ENCODE peak calls at places on chromosomes 3 and 15, in five cellular contexts. One of them, this sample, is unnamed.
A peak's percentile ranks its signal among the peaks of the same experiment; 100 is the strongest.

GRCh38 chr15:44541282-44541958 is 4.5 kb downstream of the EIF3J start:
- DNase-seq in HCT116: no peak
- DNase-seq in tibial nerve: no peak
- DNase-seq in A549: peak; percentile 17
- DNase-seq in spleen: no peak
- DNase-seq in this sample: no peak

GRCh38 chr15:61871926-61872522 is 188.2 kb downstream of the VPS13C start:
- DNase-seq in HCT116: peak; percentile 12
- DNase-seq in tibial nerve: no peak
- DNase-seq in A549: peak; percentile 32
- DNase-seq in spleen: no peak
- DNase-seq in this sample: no peak

GRCh38 chr3:122828281-122828680 is 33.4 kb downstream of the SLC49A4 start:
- DNase-seq in HCT116: no peak
- DNase-seq in tibial nerve: no peak
- DNase-seq in A549: no peak
- DNase-seq in spleen: no peak
- DNase-seq in this sample: no peak

GRCh38 chr3:183487046-183487445 is 58.6 kb upstream of the MCF2L2 start:
- DNase-seq in HCT116: no peak
- DNase-seq in tibial nerve: no peak
- DNase-seq in A549: no peak
- DNase-seq in spleen: no peak
- DNase-seq in this sample: no peak

GRCh38 chr15:62966294-62966693 is 76.3 kb upstream of the TPM1 start:
- DNase-seq in HCT116: no peak
- DNase-seq in tibial nerve: no peak
- DNase-seq in A549: no peak
- DNase-seq in spleen: no peak
- DNase-seq in this sample: no peak

GRCh38 chr3:133644768-133645167 is 17.0 kb downstream of the TOPBP1 start:
- DNase-seq in HCT116: no peak
- DNase-seq in tibial nerve: no peak
- DNase-seq in A549: peak; percentile 80
- DNase-seq in spleen: no peak
- DNase-seq in this sample: no peak

GRCh38 chr3:125245521-125245920 is 33.0 kb upstream of the SLC12A8 start:
- DNase-seq in HCT116: no peak
- DNase-seq in tibial nerve: no peak
- DNase-seq in A549: no peak
- DNase-seq in spleen: no peak
- DNase-seq in this sample: no peak

GRCh38 chr3:59326246-59327024 is 276.6 kb upstream of the CFAP20DC start:
- DNase-seq in HCT116: no peak
- DNase-seq in tibial nerve: no peak
- DNase-seq in A549: peak; percentile 9
- DNase-seq in spleen: no peak
- DNase-seq in this sample: no peak

GRCh38 chr3:197561926-197562325 is 6.2 kb upstream of the BDH1 start:
- DNase-seq in HCT116: no peak
- DNase-seq in tibial nerve: no peak
- DNase-seq in A549: no peak
- DNase-seq in spleen: no peak
- DNase-seq in this sample: no peak

GRCh38 chr15:70714575-70714974 is 48.8 kb downstream of the UACA start:
- DNase-seq in HCT116: no peak
- DNase-seq in tibial nerve: no peak
- DNase-seq in A549: peak; percentile 44
- DNase-seq in spleen: no peak
- DNase-seq in this sample: peak; percentile 37

GRCh38 chr3:38544926-38545325 is 48.8 kb downstream of the EXOG start:
- DNase-seq in HCT116: no peak
- DNase-seq in tibial nerve: no peak
- DNase-seq in A549: no peak
- DNase-seq in spleen: peak; percentile 56
- DNase-seq in this sample: no peak

GRCh38 chr3:129047553-129047839 is 13.1 kb upstream of the GP9 start:
- DNase-seq in HCT116: no peak
- DNase-seq in tibial nerve: no peak
- DNase-seq in A549: no peak
- DNase-seq in spleen: no peak
- DNase-seq in this sample: no peak

GRCh38 chr3:129052675-129053074 is 7.9 kb upstream of the GP9 start:
- DNase-seq in HCT116: no peak
- DNase-seq in tibial nerve: no peak
- DNase-seq in A549: no peak
- DNase-seq in spleen: peak; percentile 55
- DNase-seq in this sample: no peak

GRCh38 chr3:129050556-129051295 is 9.9 kb upstream of the GP9 start:
- DNase-seq in HCT116: no peak
- DNase-seq in tibial nerve: no peak
- DNase-seq in A549: no peak
- DNase-seq in spleen: peak; percentile 51
- DNase-seq in this sample: no peak

GRCh38 chr3:129054605-129055104 is 5.9 kb upstream of the GP9 start:
- DNase-seq in HCT116: no peak
- DNase-seq in tibial nerve: no peak
- DNase-seq in A549: no peak
- DNase-seq in spleen: peak; percentile 5
- DNase-seq in this sample: no peak

GRCh38 chr3:129051776-129052400 is 8.7 kb upstream of the GP9 start:
- DNase-seq in HCT116: no peak
- DNase-seq in tibial nerve: peak; percentile 24
- DNase-seq in A549: no peak
- DNase-seq in spleen: no peak
- DNase-seq in this sample: no peak
- H3K27ac ChIP-seq in HCT116: no peak overlapping the region
- H3K27ac ChIP-seq in tibial nerve: peak overlapping the region; percentile 25
- H3K27ac ChIP-seq in A549: no peak overlapping the region
- H3K27ac ChIP-seq in spleen: no peak overlapping the region
- H3K27ac ChIP-seq in this sample: no peak overlapping the region

DNA sequence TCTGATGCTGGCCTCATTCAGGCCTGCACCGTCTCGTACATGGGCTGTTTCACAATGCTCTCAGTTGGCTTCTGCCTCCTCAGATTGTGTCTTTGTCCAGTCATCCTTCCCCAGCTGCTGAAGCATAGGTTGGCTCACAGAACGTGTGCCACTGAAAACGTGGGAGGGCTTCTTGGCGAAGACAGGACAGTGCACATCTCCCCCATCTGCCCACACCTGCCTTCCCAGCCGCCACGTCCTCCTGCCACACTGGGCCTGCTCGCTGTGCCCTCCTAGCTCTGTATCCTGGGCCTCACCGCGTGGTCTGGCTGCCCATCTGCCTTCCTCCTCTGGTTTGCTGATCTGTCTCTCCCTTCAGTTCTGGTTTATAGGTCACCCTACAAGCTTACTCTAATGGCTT is 230.0 kb upstream of the TOPAZ1 start:
- DNase-seq in HCT116: no peak
- DNase-seq in tibial nerve: no peak
- DNase-seq in A549: no peak
- DNase-seq in spleen: no peak
- DNase-seq in this sample: no peak
- TF ChIP-seq POLR2A in HCT116: no peak
- TF ChIP-seq POLR2A in tibial nerve: no peak
- TF ChIP-seq POLR2A in A549: no peak
- TF ChIP-seq POLR2A in spleen: no peak
- TF ChIP-seq POLR2A in this sample: no peak

GRCh38 chr15:57685719-57686118 is 20.8 kb upstream of the POLR2M start:
- DNase-seq in HCT116: no peak
- DNase-seq in tibial nerve: no peak
- DNase-seq in A549: no peak
- DNase-seq in spleen: no peak
- DNase-seq in this sample: peak; percentile 1
- H3K4me1 ChIP-seq in HCT116: no peaks in the 10 kb centered on the region
- H3K4me1 ChIP-seq in tibial nerve: no peaks in the 10 kb centered on the region
- H3K4me1 ChIP-seq in A549: no peaks in the 10 kb centered on the region
- H3K4me1 ChIP-seq in spleen: no peaks in the 10 kb centered on the region
- H3K4me1 ChIP-seq in this sample: no peaks in the 10 kb centered on the region

GRCh38 chr3:45659661-45660566 is 29.3 kb upstream of the SACM1L start:
- DNase-seq in HCT116: peak; percentile 41
- DNase-seq in tibial nerve: peak; percentile 67
- DNase-seq in A549: peak; percentile 82
- DNase-seq in spleen: peak; percentile 82
- DNase-seq in this sample: peak; percentile 67
- H3K27ac ChIP-seq in HCT116: no peak overlapping the region
- H3K27ac ChIP-seq in tibial nerve: no peak overlapping the region
- H3K27ac ChIP-seq in A549: peak overlapping the region; percentile 56
- H3K27ac ChIP-seq in spleen: no peak overlapping the region
- H3K27ac ChIP-seq in this sample: peak overlapping the region; percentile 28

DNA sequence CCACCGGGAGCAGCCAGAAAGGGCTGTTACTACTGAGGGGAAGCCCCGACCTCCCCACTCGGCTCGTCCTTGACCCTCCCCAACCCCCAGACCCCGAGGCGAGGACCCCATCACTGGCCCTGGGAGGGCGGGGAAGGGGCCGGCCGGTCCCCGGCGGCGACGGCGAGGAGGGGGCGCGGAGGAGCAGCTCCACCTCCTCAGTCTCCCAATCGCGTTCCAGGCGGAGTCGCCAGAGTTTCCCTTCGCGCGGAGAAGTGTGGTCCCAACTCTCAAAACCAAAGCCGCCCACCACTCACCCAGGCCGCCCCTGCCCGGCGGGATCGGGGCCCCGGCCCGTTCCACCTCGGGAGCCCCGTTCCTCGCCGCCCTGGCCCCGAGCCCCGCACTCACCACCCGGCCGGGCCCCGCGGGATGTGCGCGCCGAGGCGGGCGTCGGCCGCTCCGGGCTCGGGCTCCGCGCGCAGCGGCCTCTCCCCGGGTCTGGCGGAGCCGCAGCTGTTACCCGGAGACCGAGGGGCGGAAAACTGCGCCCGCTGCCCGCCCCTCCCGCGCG is 947 bp downstream of the PLXNB1 start:
- DNase-seq in HCT116: no peak
- DNase-seq in tibial nerve: peak; percentile 57
- DNase-seq in A549: no peak
- DNase-seq in spleen: no peak
- DNase-seq in this sample: peak; percentile 56
- TF ChIP-seq POLR2A in HCT116: no peak
- TF ChIP-seq POLR2A in tibial nerve: peak; percentile 46
- TF ChIP-seq POLR2A in A549: no peak
- TF ChIP-seq POLR2A in spleen: no peak
- TF ChIP-seq POLR2A in this sample: peak; percentile 51

GRCh38 chr3:187292186-187292585 is 649 bp upstream of the MASP1 start:
- DNase-seq in HCT116: no peak
- DNase-seq in tibial nerve: no peak
- DNase-seq in A549: no peak
- DNase-seq in spleen: no peak
- DNase-seq in this sample: no peak

GRCh38 chr3:187292631-187293513 is 1.3 kb upstream of the MASP1 start:
- DNase-seq in HCT116: no peak
- DNase-seq in tibial nerve: no peak
- DNase-seq in A549: no peak
- DNase-seq in spleen: no peak
- DNase-seq in this sample: no peak

GRCh38 chr3:187293977-187294376 is 2.4 kb upstream of the MASP1 start:
- DNase-seq in HCT116: no peak
- DNase-seq in tibial nerve: no peak
- DNase-seq in A549: no peak
- DNase-seq in spleen: no peak
- DNase-seq in this sample: no peak

GRCh38 chr3:187291512-187292132 is at the start of gene MASP1:
- DNase-seq in HCT116: no peak
- DNase-seq in tibial nerve: no peak
- DNase-seq in A549: no peak
- DNase-seq in spleen: no peak
- DNase-seq in this sample: no peak

DNA sequence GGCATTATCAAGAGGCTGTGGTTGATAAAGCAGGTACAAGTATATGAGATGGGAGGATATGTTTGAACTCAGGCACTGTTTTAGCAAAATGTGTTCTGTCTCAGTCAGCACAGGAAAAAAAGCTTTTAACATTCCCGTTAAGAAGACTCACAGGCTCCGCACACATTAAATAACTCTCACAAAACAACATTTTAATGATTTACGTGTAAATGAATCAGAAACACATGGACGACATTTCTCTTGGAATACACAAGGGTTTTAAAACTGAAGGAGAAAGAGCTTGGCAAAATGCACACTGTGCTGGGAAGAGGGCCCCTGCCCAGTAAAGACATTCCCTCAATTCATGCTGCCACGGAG is 2.0 kb upstream of the MASP1 start:
- DNase-seq in HCT116: no peak
- DNase-seq in tibial nerve: no peak
- DNase-seq in A549: no peak
- DNase-seq in spleen: no peak
- DNase-seq in this sample: no peak
- H3K4me1 ChIP-seq in HCT116: no peaks in the 10 kb centered on the region
- H3K4me1 ChIP-seq in tibial nerve: no peaks in the 10 kb centered on the region
- H3K4me1 ChIP-seq in A549: no peaks in the 10 kb centered on the region
- H3K4me1 ChIP-seq in spleen: no peaks in the 10 kb centered on the region
- H3K4me1 ChIP-seq in this sample: no peaks in the 10 kb centered on the region

GRCh38 chr3:195584543-195584870 is 767 bp upstream of the APOD start:
- DNase-seq in HCT116: no peak
- DNase-seq in tibial nerve: no peak
- DNase-seq in A549: no peak
- DNase-seq in spleen: no peak
- DNase-seq in this sample: no peak
- H3K27ac ChIP-seq in HCT116: no peak overlapping the region
- H3K27ac ChIP-seq in tibial nerve: peak overlapping the region; percentile 81
- H3K27ac ChIP-seq in A549: no peak overlapping the region
- H3K27ac ChIP-seq in spleen: no peak overlapping the region
- H3K27ac ChIP-seq in this sample: peak overlapping the region; percentile 51

GRCh38 chr3:25663324-25664065 is 1.2 kb downstream of the TOP2B start:
- DNase-seq in HCT116: peak; percentile 8
- DNase-seq in tibial nerve: no peak
- DNase-seq in A549: peak; percentile 14
- DNase-seq in spleen: no peak
- DNase-seq in this sample: no peak

GRCh38 chr3:25662921-25663320 is 1.8 kb downstream of the TOP2B start:
- DNase-seq in HCT116: no peak
- DNase-seq in tibial nerve: no peak
- DNase-seq in A549: no peak
- DNase-seq in spleen: no peak
- DNase-seq in this sample: no peak

GRCh38 chr3:25665646-25666136 is 984 bp upstream of the TOP2B start:
- DNase-seq in HCT116: no peak
- DNase-seq in tibial nerve: no peak
- DNase-seq in A549: no peak
- DNase-seq in spleen: no peak
- DNase-seq in this sample: no peak

GRCh38 chr3:25664066-25664809 is 469 bp downstream of the TOP2B start:
- DNase-seq in HCT116: peak; percentile 3
- DNase-seq in tibial nerve: peak; percentile 58
- DNase-seq in A549: peak; percentile 42
- DNase-seq in spleen: peak; percentile 95
- DNase-seq in this sample: peak; percentile 67

GRCh38 chr3:25664810-25665645 is at the start of gene TOP2B:
- DNase-seq in HCT116: peak; percentile 86
- DNase-seq in tibial nerve: peak; percentile 92
- DNase-seq in A549: peak; percentile 95
- DNase-seq in spleen: peak; percentile 98
- DNase-seq in this sample: peak; percentile 98
- TF ChIP-seq POLR2A in HCT116: peak; percentile 36
- TF ChIP-seq POLR2A in tibial nerve: peak; percentile 91
- TF ChIP-seq POLR2A in A549: peak; percentile 57
- TF ChIP-seq POLR2A in spleen: no peak
- TF ChIP-seq POLR2A in this sample: peak; percentile 99

This sample was measured in prostate gland.